ENCODE peak calls at places on chromosomes 16 and 17, in five cellular contexts. A is left ventricle myocardium inferior; U is dorsolateral prefrontal cortex; P is CD8-positive, alpha-beta T cell; E is RWPE1. T is an unnamed sample.

GRCh38 chr17:14784997-14785696 is 480.0 kb downstream of the PMP22 start:
- DNase-seq in A (no peak), P (peak; percentile 3), E (no peak), U (no peak), T (no peak)

GRCh38 chr17:41140360-41141132 is at the start of gene KRTAP4-6:
- DNase-seq in U (no peak), P (no peak), E (peak; percentile 74), A (no peak), T (no peak)

GRCh38 chr17:79923974-79924638 is 84.9 kb upstream of the CBX4 start:
- DNase-seq in P (no peak), E (no peak), U (no peak), A (no peak), T (peak; percentile 57)

GRCh38 chr16:87692756-87693155 is 73.0 kb downstream of the KLHDC4 start:
- DNase-seq in P (no peak), E (no peak), U (no peak), A (no peak), T (no peak)

GRCh38 chr17:82212331-82213250 is at the start of gene CCDC57:
- DNase-seq in A (peak; percentile 83), P (no peak), E (peak; percentile 76), U (peak; percentile 80), T (no peak)

GRCh38 chr17:63035271-63035670 is 69.2 kb downstream of the TANC2 start:
- DNase-seq in A (no peak), U (no peak), E (no peak), P (no peak), T (no peak)

GRCh38 chr17:30788918-30789317 is 35.6 kb downstream of the CRLF3 start:
- DNase-seq in U (no peak), P (no peak), A (no peak), E (no peak), T (no peak)

GRCh38 chr17:34862384-34862783 is 98.9 kb downstream of the CCT6B start:
- DNase-seq in U (no peak), E (no peak), P (no peak), A (no peak), T (no peak)

GRCh38 chr17:12545877-12546513 is 119.7 kb upstream of the MYOCD start:
- DNase-seq in U (no peak), P (no peak), E (peak; percentile 4), A (no peak), T (peak; percentile 73)

GRCh38 chr17:39001703-39002637 is 34.8 kb upstream of the FBXO47 start:
- DNase-seq in A (peak; percentile 85), U (peak; percentile 67), E (peak; percentile 57), P (no peak), T (no peak)

GRCh38 chr17:40297511-40297910 is 9.8 kb downstream of the CDC6 start:
- DNase-seq in U (no peak), A (no peak), E (no peak), P (no peak), T (no peak)

GRCh38 chr17:1563786-1564613 is 1.4 kb upstream of the PITPNA start:
- DNase-seq in U (no peak), P (no peak), E (no peak), A (no peak), T (no peak)

GRCh38 chr17:61461586-61461966 is 9.4 kb downstream of the TBX4 start:
- DNase-seq in E (no peak), A (no peak), P (no peak), U (no peak), T (no peak)

GRCh38 chr17:1557355-1558095 is 5.1 kb downstream of the PITPNA start:
- DNase-seq in A (no peak), P (no peak), U (no peak), E (no peak), T (no peak)

GRCh38 chr16:86531193-86531550 is 20.8 kb downstream of the FOXF1 start:
- DNase-seq in E (no peak), P (no peak), U (peak; percentile 90), A (peak; percentile 67), T (no peak)
- H3K27ac ChIP-seq in E (no peak overlapping the region), P (no peak overlapping the region), U (peak overlapping the region; percentile 72), A (peak overlapping the region; percentile 26), T (no peak overlapping the region)

GRCh38 chr16:57133101-57133500 is 40.7 kb downstream of the CPNE2 start:
- DNase-seq in E (no peak), U (no peak), P (no peak), A (no peak), T (no peak)
- H3K27ac ChIP-seq in E (no peak overlapping the region), U (peak overlapping the region; percentile 91), P (peak overlapping the region; percentile 7), A (no peak overlapping the region), T (no peak overlapping the region)

GRCh38 chr17:81132770-81133723 is 32.3 kb upstream of the PVALEF start:
- DNase-seq in U (no peak), P (no peak), A (no peak), E (no peak), T (no peak)
- H3K27ac ChIP-seq in U (peak overlapping the region; percentile 95), P (no peak overlapping the region), A (no peak overlapping the region), E (no peak overlapping the region), T (no peak overlapping the region)

GRCh38 chr17:74760404-74761105 is 12.1 kb downstream of the NHERF1 start:
- DNase-seq in P (no peak), A (no peak), U (no peak), E (peak; percentile 74), T (no peak)

GRCh38 chr17:74759941-74760340 is 11.5 kb downstream of the NHERF1 start:
- DNase-seq in P (no peak), A (no peak), E (peak; percentile 66), U (no peak), T (no peak)

GRCh38 chr17:74758846-74759163 is 10.4 kb downstream of the NHERF1 start:
- DNase-seq in E (peak; percentile 79), U (no peak), A (no peak), P (no peak), T (no peak)

GRCh38 chr17:74757931-74758845 is 9.8 kb downstream of the NHERF1 start:
- DNase-seq in U (no peak), A (peak; percentile 45), P (no peak), E (peak; percentile 48), T (no peak)

GRCh38 chr17:74759243-74759801 is 10.9 kb downstream of the NHERF1 start:
- DNase-seq in P (no peak), A (no peak), E (no peak), U (no peak), T (no peak)
- H3K27ac ChIP-seq in P (peak overlapping the region; percentile 38), A (peak overlapping the region; percentile 78), E (peak overlapping the region; percentile 100), U (peak overlapping the region; percentile 83), T (no peak overlapping the region)

GRCh38 chr16:75580-76501 is 2.2 kb upstream of the MPG start:
- DNase-seq in E (peak; percentile 32), A (peak; percentile 88), U (no peak), P (no peak), T (no peak)
- H3K27ac ChIP-seq in E (peak overlapping the region; percentile 91), A (peak overlapping the region; percentile 96), U (peak overlapping the region; percentile 92), P (no peak overlapping the region), T (no peak overlapping the region)

GRCh38 chr17:77420804-77421634 is 280.2 kb downstream of the SEC14L1 start:
- DNase-seq in U (no peak), E (peak; percentile 68), P (no peak), A (no peak), T (no peak)

GRCh38 chr17:77421635-77421982 is 280.8 kb downstream of the SEC14L1 start:
- DNase-seq in P (no peak), U (no peak), A (no peak), E (no peak), T (no peak)

GRCh38 chr17:77423589-77424451 is 283.1 kb downstream of the SEC14L1 start:
- DNase-seq in A (peak; percentile 89), P (no peak), E (peak; percentile 74), U (no peak), T (no peak)

GRCh38 chr17:77420476-77420803 is 279.7 kb downstream of the SEC14L1 start:
- DNase-seq in A (no peak), E (no peak), U (no peak), P (no peak), T (no peak)

GRCh38 chr17:77422104-77422782 is 281.5 kb downstream of the SEC14L1 start:
- DNase-seq in P (no peak), A (no peak), E (peak; percentile 53), U (no peak), T (no peak)
- H3K27ac ChIP-seq in P (no peak overlapping the region), A (peak overlapping the region; percentile 85), E (peak overlapping the region; percentile 98), U (no peak overlapping the region), T (no peak overlapping the region)